ENCODE peak calls at places on chromosomes 1 and 21, in nine cellular contexts. Q is cardiac muscle cell, G is PC-3, C is brain microvascular endothelial cell, Z is tibial artery, E is dorsolateral prefrontal cortex, B is colonic mucosa, L is endothelial cell of umbilical vein, P is transverse colon. S is an unnamed sample.

GRCh38 chr1:61741682-61742619 is at the start of gene PATJ:
- DNase-seq in Q (peak), G (peak), C (no peak), Z (peak), E (peak), B (peak), L (peak), P (peak), S (no peak)

GRCh38 chr1:2301607-2302291 is 73.6 kb downstream of the SKI start:
- DNase-seq in Q (no peak), G (no peak), C (no peak), Z (no peak), E (no peak), B (no peak), L (no peak), P (no peak), S (no peak)

GRCh38 chr1:46806196-46807020 is 7.6 kb downstream of the CYP4B1 start:
- DNase-seq in Q (peak), G (no peak), C (no peak), Z (peak), E (no peak), B (no peak), L (no peak), P (no peak), S (no peak)

GRCh38 chr1:214499732-214500131 is 51.7 kb downstream of the PTPN14 start:
- DNase-seq in Q (no peak), G (no peak), C (no peak), Z (no peak), E (no peak), B (no peak), L (no peak), P (no peak), S (no peak)

GRCh38 chr1:216812966-216813365 is 89.7 kb upstream of the ESRRG start:
- DNase-seq in Q (no peak), G (peak), C (no peak), Z (no peak), E (no peak), B (no peak), L (no peak), P (no peak), S (peak)

GRCh38 chr1:92713939-92714338 is 71.0 kb downstream of the EVI5 start:
- DNase-seq in Q (no peak), G (no peak), C (no peak), Z (no peak), E (no peak), B (no peak), L (no peak), P (no peak), S (no peak)

GRCh38 chr1:182851825-182852224 is 12.7 kb downstream of the DHX9 start:
- DNase-seq in Q (no peak), G (no peak), C (no peak), Z (no peak), E (no peak), B (no peak), L (no peak), P (no peak), S (no peak)

GRCh38 chr1:203682401-203683383 is 56.1 kb downstream of the ATP2B4 start:
- DNase-seq in Q (no peak), G (no peak), C (no peak), Z (no peak), E (no peak), B (no peak), L (peak), P (peak), S (no peak)

GRCh38 chr1:51265618-51266017 is 29.5 kb downstream of the RNF11 start:
- DNase-seq in Q (no peak), G (no peak), C (no peak), Z (no peak), E (no peak), B (no peak), L (no peak), P (no peak), S (no peak)

GRCh38 chr1:40825430-40825778 is 36.8 kb downstream of the CITED4 start:
- DNase-seq in Q (no peak), G (no peak), C (no peak), Z (no peak), E (no peak), B (no peak), L (no peak), P (no peak), S (peak)

GRCh38 chr1:228014235-228014930 is 7.6 kb downstream of the WNT3A start:
- DNase-seq in Q (peak), G (peak), C (peak), Z (peak), E (peak), B (no peak), L (no peak), P (no peak), S (peak)

GRCh38 chr21:17660862-17661261 is 48.2 kb upstream of the BTG3 start:
- DNase-seq in Q (no peak), G (no peak), C (no peak), Z (no peak), E (peak), B (no peak), L (no peak), P (no peak), S (no peak)

GRCh38 chr1:152397474-152397873 is 16.6 kb downstream of the CRNN start:
- DNase-seq in Q (no peak), G (peak), C (no peak), Z (no peak), E (no peak), B (no peak), L (no peak), P (no peak), S (no peak)

GRCh38 chr1:213409971-213410370 is 358.9 kb downstream of the RPS6KC1 start:
- DNase-seq in Q (no peak), G (no peak), C (no peak), Z (no peak), E (no peak), B (no peak), L (no peak), P (no peak), S (no peak)

GRCh38 chr21:38441153-38441552 is 57.1 kb downstream of the ERG start:
- DNase-seq in Q (no peak), G (peak), C (no peak), Z (no peak), E (no peak), B (no peak), L (no peak), P (no peak), S (no peak)

GRCh38 chr1:190029441-190029840 is 448.2 kb downstream of the BRINP3 start:
- DNase-seq in Q (no peak), G (no peak), C (no peak), Z (no peak), E (no peak), B (no peak), L (no peak), P (no peak), S (no peak)

GRCh38 chr1:90723561-90724108 is 6.5 kb upstream of the BARHL2 start:
- DNase-seq in Q (no peak), G (no peak), C (no peak), Z (no peak), E (no peak), B (no peak), L (no peak), P (no peak), S (no peak)

GRCh38 chr1:25106352-25106751 is 126.0 kb downstream of the SYF2 start:
- DNase-seq in Q (no peak), G (no peak), C (no peak), Z (no peak), E (no peak), B (no peak), L (no peak), P (no peak), S (peak)

GRCh38 chr1:109299087-109299983 is 7.5 kb downstream of the MYBPHL start:
- DNase-seq in Q (peak), G (peak), C (peak), Z (no peak), E (peak), B (no peak), L (no peak), P (no peak), S (peak)

GRCh38 chr1:165144757-165145397 is 211.6 kb downstream of the LMX1A start:
- DNase-seq in Q (peak), G (peak), C (peak), Z (no peak), E (peak), B (peak), L (peak), P (peak), S (peak)

GRCh38 chr1:29145739-29146437 is 22.2 kb upstream of the TMEM200B start:
- DNase-seq in Q (peak), G (peak), C (peak), Z (no peak), E (no peak), B (peak), L (no peak), P (no peak), S (peak)

GRCh38 chr1:25727026-25727818 is 72.8 kb upstream of the SELENON start:
- DNase-seq in Q (no peak), G (no peak), C (no peak), Z (no peak), E (no peak), B (no peak), L (no peak), P (no peak), S (no peak)

GRCh38 chr1:18132022-18132706 is 24.6 kb downstream of the IGSF21 start:
- DNase-seq in Q (no peak), G (no peak), C (no peak), Z (no peak), E (no peak), B (no peak), L (no peak), P (no peak), S (no peak)
- H3K27ac ChIP-seq in Q (no peak), G (no peak), C (no peak), Z (no peak), E (no peak), B (no peak), L (no peak), P (no peak), S (no peak)

GRCh38 chr1:196573226-196573625 is 35.0 kb downstream of the KCNT2 start:
- DNase-seq in Q (no peak), G (no peak), C (no peak), Z (no peak), E (no peak), B (no peak), L (no peak), P (no peak), S (no peak)

GRCh38 chr1:196577386-196577785 is 30.9 kb downstream of the KCNT2 start:
- DNase-seq in Q (no peak), G (no peak), C (no peak), Z (no peak), E (no peak), B (no peak), L (no peak), P (no peak), S (no peak)
- H3K27ac ChIP-seq in Q (no peak), G (no peak), C (no peak), Z (no peak), E (no peak), B (no peak), L (no peak), P (no peak), S (no peak)

GRCh38 chr21:39655589-39655988 is 42.8 kb downstream of the B3GALT5 start:
- DNase-seq in Q (no peak), G (no peak), C (no peak), Z (no peak), E (no peak), B (no peak), L (no peak), P (no peak), S (no peak)
- H3K27ac ChIP-seq in Q (no peak), G (no peak), C (no peak), Z (no peak), E (no peak), B (peak), L (no peak), P (peak), S (no peak)

GRCh38 chr1:201751872-201752271 is 77.1 kb upstream of the IPO9 start:
- DNase-seq in Q (peak), G (no peak), C (no peak), Z (no peak), E (no peak), B (no peak), L (peak), P (no peak), S (peak)
- H3K27ac ChIP-seq in Q (peak), G (no peak), C (peak), Z (peak), E (no peak), B (no peak), L (peak), P (no peak), S (no peak)

GRCh38 chr1:27025718-27026117 is 13.1 kb upstream of the TENT5B start:
- DNase-seq in Q (no peak), G (no peak), C (no peak), Z (no peak), E (no peak), B (no peak), L (no peak), P (no peak), S (no peak)
- H3K27ac ChIP-seq in Q (no peak), G (no peak), C (no peak), Z (no peak), E (no peak), B (no peak), L (no peak), P (no peak), S (no peak)

DNA sequence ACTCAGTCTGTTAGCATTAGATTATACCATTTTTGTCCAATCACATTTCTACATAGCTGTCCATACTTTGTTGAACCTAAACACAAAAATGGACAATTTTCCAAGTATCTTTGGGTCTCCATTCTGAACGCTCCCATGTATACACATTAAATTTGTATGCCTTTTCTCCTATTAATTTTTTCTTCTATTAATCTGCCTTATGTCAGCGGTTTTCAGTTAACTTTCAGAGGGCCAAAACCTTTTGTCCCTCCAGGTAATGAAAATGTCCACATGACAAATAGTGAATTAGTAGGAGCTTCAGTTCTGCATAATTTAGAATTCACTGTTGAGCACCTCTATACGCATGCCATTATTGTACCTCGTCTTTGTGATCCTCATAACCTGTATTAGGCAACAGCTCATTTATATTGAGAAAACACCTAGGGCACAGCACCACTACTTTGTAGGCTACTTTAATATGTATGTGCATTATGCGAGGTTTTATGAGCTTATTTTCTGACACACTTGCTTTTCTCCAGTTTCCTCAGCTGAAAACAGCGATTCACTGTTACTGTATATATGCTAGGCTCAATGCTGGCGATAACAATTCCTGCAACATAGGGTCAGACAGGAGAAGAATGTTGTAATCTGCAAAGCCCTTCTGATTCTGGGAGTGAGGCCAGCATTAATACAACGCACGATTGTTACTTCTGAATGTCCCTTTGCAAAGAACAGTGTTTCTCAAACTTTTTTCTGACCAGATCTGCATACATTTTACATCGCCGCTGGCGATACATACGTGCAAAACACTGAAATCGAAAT is 1.1 kb upstream of the ABCD3 start:
- DNase-seq in Q (peak), G (peak), C (peak), Z (no peak), E (peak), B (peak), L (peak), P (peak), S (peak)
- H3K27ac ChIP-seq in Q (peak), G (peak), C (peak), Z (peak), E (peak), B (peak), L (peak), P (peak), S (peak)

GRCh38 chr1:35173516-35174224 is 19.3 kb downstream of the SFPQ start:
- DNase-seq in Q (no peak), G (no peak), C (no peak), Z (no peak), E (no peak), B (no peak), L (no peak), P (no peak), S (no peak)

GRCh38 chr1:35172022-35172421 is 20.9 kb downstream of the SFPQ start:
- DNase-seq in Q (no peak), G (no peak), C (no peak), Z (no peak), E (no peak), B (no peak), L (no peak), P (no peak), S (no peak)

GRCh38 chr1:35174225-35174540 is 18.8 kb downstream of the SFPQ start:
- DNase-seq in Q (no peak), G (no peak), C (no peak), Z (no peak), E (no peak), B (no peak), L (no peak), P (no peak), S (no peak)

GRCh38 chr1:35175067-35176001 is 17.6 kb downstream of the SFPQ start:
- DNase-seq in Q (no peak), G (no peak), C (no peak), Z (no peak), E (no peak), B (no peak), L (no peak), P (no peak), S (no peak)

DNA sequence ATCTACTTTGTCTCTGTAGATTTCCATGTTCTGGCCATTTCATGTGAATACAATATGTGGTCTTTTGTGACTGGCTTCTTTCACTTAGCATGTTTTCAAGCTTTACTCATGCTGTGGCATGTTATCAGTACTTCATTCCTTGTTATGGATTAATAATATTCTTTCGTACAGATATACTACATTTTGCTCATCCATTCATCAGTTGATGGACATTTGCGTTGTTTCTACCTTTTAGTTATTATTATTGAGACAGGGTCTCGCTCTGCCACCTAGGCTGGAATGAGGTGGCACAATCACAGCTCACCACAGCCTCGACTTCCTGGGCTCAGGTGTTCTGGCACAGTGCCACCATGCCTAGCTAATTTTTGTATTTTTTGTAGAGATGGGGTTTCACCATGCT is 21.4 kb downstream of the SFPQ start:
- DNase-seq in Q (no peak), G (no peak), C (no peak), Z (no peak), E (no peak), B (no peak), L (no peak), P (no peak), S (no peak)
- H3K27ac ChIP-seq in Q (no peak), G (no peak), C (no peak), Z (no peak), E (no peak), B (no peak), L (no peak), P (no peak), S (no peak)

GRCh38 chr21:36534656-36535055 is 54.7 kb upstream of the CLDN14 start:
- DNase-seq in Q (no peak), G (no peak), C (no peak), Z (no peak), E (no peak), B (no peak), L (no peak), P (no peak), S (no peak)
- H3K27ac ChIP-seq in Q (no peak), G (no peak), C (no peak), Z (no peak), E (no peak), B (no peak), L (no peak), P (no peak), S (no peak)

DNA sequence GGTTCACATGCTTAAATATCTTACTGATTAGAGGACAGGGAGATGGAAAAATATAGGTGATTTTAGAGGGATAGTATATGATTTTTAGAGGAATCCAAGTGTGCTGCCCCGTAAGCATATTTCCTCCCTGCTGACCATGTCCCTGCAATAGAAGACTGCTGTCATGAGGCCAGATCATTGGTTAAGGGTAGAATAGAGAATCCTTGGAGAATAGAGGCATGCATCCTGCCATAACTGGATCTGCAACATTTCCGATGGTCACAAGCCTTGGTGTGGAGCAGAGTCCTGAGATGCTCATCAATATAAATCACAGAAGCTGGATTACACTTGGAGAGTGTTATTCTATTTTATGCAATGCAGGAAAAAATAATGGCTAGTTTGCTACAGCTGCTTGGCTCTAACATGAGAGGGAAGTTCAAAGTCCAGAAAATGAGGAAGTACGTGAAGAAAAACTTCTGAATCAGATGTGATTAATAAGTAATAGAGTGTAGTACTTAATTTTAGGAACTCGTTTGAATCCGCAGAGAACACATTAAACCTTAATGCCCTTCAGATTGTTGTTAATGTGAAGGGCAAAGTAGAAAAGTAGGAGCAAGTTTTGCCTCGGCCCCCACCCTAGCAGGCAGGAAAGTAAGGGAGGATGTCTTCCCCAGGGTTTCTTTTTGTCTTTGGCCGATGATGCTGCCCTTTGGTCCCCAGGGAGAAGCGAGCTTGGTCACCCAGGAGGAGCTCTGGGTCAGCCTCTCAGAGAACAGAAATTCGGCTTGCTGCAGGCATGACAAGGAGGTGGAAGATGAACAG is 59.4 kb downstream of the KCNK1 start:
- DNase-seq in Q (no peak), G (no peak), C (no peak), Z (no peak), E (no peak), B (no peak), L (no peak), P (no peak), S (no peak)
- H3K27ac ChIP-seq in Q (no peak), G (no peak), C (no peak), Z (no peak), E (no peak), B (no peak), L (no peak), P (no peak), S (no peak)

S was measured in fibroblast of lung.